ENCODE peak calls at places on chromosomes 13 and 19, in six cellular contexts. C, U, T, M, Q and V are unnamed samples.

GRCh38 chr13:51759240-51759639 is 44.7 kb downstream of the DHRS12 start:
- DNase-seq in C (no peak), U (no peak), T (no peak), M (no peak), Q (no peak), V (no peak)

GRCh38 chr19:16185123-16185924 is at the start of gene FAM32A:
- DNase-seq in C (peak; percentile 99), U (peak; percentile 99), T (peak; percentile 98), M (peak; percentile 95), Q (peak; percentile 99), V (peak; percentile 99)

GRCh38 chr13:109355129-109355528 is 431.3 kb downstream of the IRS2 start:
- DNase-seq in C (no peak), U (no peak), T (no peak), M (no peak), Q (peak; percentile 37), V (no peak)

GRCh38 chr13:24680258-24680920 is at the start of gene ATP12A:
- DNase-seq in C (no peak), U (peak; percentile 45), T (no peak), M (no peak), Q (peak; percentile 7), V (no peak)

GRCh38 chr19:43290568-43291359 is 21.4 kb upstream of the PSG9 start:
- DNase-seq in C (no peak), U (peak; percentile 20), T (peak; percentile 3), M (no peak), Q (no peak), V (no peak)

GRCh38 chr19:35288843-35289355 is 3.1 kb upstream of the MAG start:
- DNase-seq in C (no peak), U (no peak), T (no peak), M (no peak), Q (no peak), V (no peak)

GRCh38 chr13:98664047-98664446 is 87.1 kb upstream of the STK24 start:
- DNase-seq in C (no peak), U (peak; percentile 96), T (no peak), M (no peak), Q (peak; percentile 46), V (no peak)

GRCh38 chr13:75838366-75839017 is 202.4 kb downstream of the LMO7 start:
- DNase-seq in C (no peak), U (no peak), T (no peak), M (no peak), Q (no peak), V (no peak)

GRCh38 chr13:91184244-91184926 is 163.1 kb upstream of the MIR17HG start:
- DNase-seq in C (no peak), U (no peak), T (no peak), M (no peak), Q (peak; percentile 26), V (no peak)

GRCh38 chr19:5504115-5504514 is 48.9 kb downstream of the ZNRF4 start:
- DNase-seq in C (no peak), U (no peak), T (no peak), M (no peak), Q (no peak), V (no peak)

GRCh38 chr13:20312292-20312691 is 80.2 kb upstream of the GJB6 start:
- DNase-seq in C (no peak), U (no peak), T (no peak), M (no peak), Q (no peak), V (no peak)

GRCh38 chr13:48494874-48495273 is 38.0 kb downstream of the RCBTB2 start:
- DNase-seq in C (no peak), U (no peak), T (no peak), M (no peak), Q (no peak), V (no peak)

GRCh38 chr19:32035611-32036010 is 309.8 kb upstream of the ZNF507 start:
- DNase-seq in C (no peak), U (no peak), T (no peak), M (no peak), Q (no peak), V (no peak)

GRCh38 chr13:35283856-35284255 is 192.6 kb downstream of the MAB21L1 start:
- DNase-seq in C (no peak), U (peak; percentile 54), T (peak; percentile 31), M (no peak), Q (no peak), V (no peak)

GRCh38 chr13:32427852-32428580 is at the start of gene N4BP2L1:
- DNase-seq in C (peak; percentile 82), U (peak; percentile 31), T (no peak), M (no peak), Q (peak; percentile 18), V (peak; percentile 65)

GRCh38 chr13:110343241-110343865 is 36.3 kb downstream of the COL4A2 start:
- DNase-seq in C (no peak), U (peak; percentile 95), T (no peak), M (no peak), Q (no peak), V (no peak)

GRCh38 chr13:93984070-93984469 is 495.4 kb downstream of the DCT start:
- DNase-seq in C (no peak), U (no peak), T (no peak), M (no peak), Q (no peak), V (no peak)

GRCh38 chr13:33931397-33931987 is 113.5 kb downstream of the RFC3 start:
- DNase-seq in C (no peak), U (peak; percentile 43), T (peak; percentile 58), M (no peak), Q (peak; percentile 60), V (peak; percentile 26)

GRCh38 chr13:21089827-21090226 is 28.4 kb upstream of the LATS2 start:
- DNase-seq in C (no peak), U (no peak), T (no peak), M (no peak), Q (no peak), V (no peak)

GRCh38 chr19:17680235-17680722 is 7.9 kb downstream of the UNC13A start:
- DNase-seq in C (peak; percentile 82), U (peak; percentile 37), T (no peak), M (no peak), Q (peak; percentile 26), V (no peak)

GRCh38 chr19:17847538-17848366 is at the start of gene JAK3:
- DNase-seq in C (peak; percentile 38), U (no peak), T (no peak), M (no peak), Q (peak; percentile 88), V (peak; percentile 55)

GRCh38 chr19:18437481-18438330 is at the start of gene ISYNA1:
- DNase-seq in C (no peak), U (no peak), T (no peak), M (no peak), Q (peak; percentile 67), V (no peak)

GRCh38 chr13:110268576-110269185 is 38.3 kb downstream of the COL4A1 start:
- DNase-seq in C (no peak), U (no peak), T (no peak), M (no peak), Q (no peak), V (no peak)

GRCh38 chr13:95382411-95382810 is 81.2 kb upstream of the ABCC4 start:
- DNase-seq in C (no peak), U (peak; percentile 37), T (no peak), M (no peak), Q (no peak), V (no peak)

GRCh38 chr19:18271433-18271841 is 2.8 kb downstream of the IQCN start:
- DNase-seq in C (no peak), U (no peak), T (no peak), M (no peak), Q (no peak), V (no peak)

GRCh38 chr13:73702419-73703071 is 431.7 kb downstream of the KLF12 start:
- DNase-seq in C (no peak), U (peak; percentile 64), T (no peak), M (no peak), Q (no peak), V (no peak)
- H3K4me3 ChIP-seq in C (no peak overlapping the region), U (no peak overlapping the region), T (no peak overlapping the region), M (no peak overlapping the region), Q (no peak overlapping the region), V (no peak overlapping the region)

GRCh38 chr13:77583551-77583950 is 48.0 kb downstream of the SCEL start:
- DNase-seq in C (no peak), U (no peak), T (no peak), M (no peak), Q (peak; percentile 16), V (no peak)
- H3K4me3 ChIP-seq in C (no peak overlapping the region), U (no peak overlapping the region), T (no peak overlapping the region), M (no peak overlapping the region), Q (no peak overlapping the region), V (no peak overlapping the region)

GRCh38 chr19:1904385-1905070 is 671 bp upstream of the ADAT3 start:
- DNase-seq in C (no peak), U (peak; percentile 34), T (no peak), M (no peak), Q (peak; percentile 47), V (no peak)

GRCh38 chr19:1907563-1908363 is 2.6 kb downstream of the ADAT3 start:
- DNase-seq in C (no peak), U (peak; percentile 49), T (no peak), M (no peak), Q (no peak), V (no peak)

GRCh38 chr19:1906985-1907562 is 1.9 kb downstream of the ADAT3 start:
- DNase-seq in C (no peak), U (no peak), T (no peak), M (no peak), Q (no peak), V (no peak)

GRCh38 chr19:1905071-1905862 is at the start of the genes ADAT3 and SCAMP4:
- DNase-seq in C (peak; percentile 98), U (peak; percentile 99), T (peak; percentile 94), M (peak; percentile 88), Q (peak; percentile 99), V (peak; percentile 98)

DNA sequence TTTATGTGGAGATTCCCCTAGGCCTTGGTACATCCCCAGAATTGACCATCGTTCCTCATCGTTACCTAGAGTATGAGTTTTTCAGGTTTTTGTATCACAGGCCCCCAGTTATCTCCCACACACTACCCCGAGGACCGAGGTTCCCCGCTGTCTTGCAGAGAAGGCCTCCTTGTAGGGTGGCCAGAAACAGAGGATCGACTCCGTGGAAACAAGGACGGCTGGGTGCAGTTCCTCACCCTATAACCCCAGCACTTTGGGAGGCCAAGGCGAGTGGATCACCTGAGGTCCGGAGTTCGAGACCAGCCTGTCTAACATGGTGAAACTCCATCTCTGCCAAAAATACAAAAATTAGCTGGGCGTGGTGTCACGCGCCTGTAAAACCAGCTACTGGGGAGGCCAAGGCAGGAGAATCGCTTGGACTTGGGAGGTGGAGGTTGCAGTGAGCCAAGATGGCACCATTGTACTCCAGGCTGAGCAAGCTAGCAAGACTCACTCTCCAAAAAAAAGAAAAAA is 720 bp downstream of the ADAT3 start:
- DNase-seq in C (no peak), U (no peak), T (no peak), M (no peak), Q (no peak), V (no peak)
- H3K4me3 ChIP-seq in C (peak overlapping the region; percentile 60), U (peak overlapping the region; percentile 62), T (peak overlapping the region; percentile 63), M (peak overlapping the region; percentile 76), Q (peak overlapping the region; percentile 77), V (peak overlapping the region; percentile 65)

DNA sequence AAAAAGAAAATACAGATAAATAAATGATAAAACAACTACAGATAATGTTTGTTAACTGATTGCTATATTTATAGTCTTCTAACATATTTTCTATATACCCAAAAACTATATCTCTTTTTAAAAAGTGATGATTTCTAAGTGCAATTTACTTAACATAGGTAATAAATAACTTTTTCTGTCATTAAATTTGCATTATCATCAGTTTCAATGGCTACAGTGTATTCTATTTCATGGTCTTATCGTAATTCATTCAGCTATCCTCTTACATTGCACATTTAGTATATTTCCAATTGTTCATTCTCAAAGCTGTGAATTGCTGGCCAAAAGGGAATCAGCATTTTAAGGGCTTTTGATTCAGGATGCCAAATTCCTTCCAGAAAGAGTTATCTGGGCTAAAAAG is 3.6 kb downstream of the ZNF180 start:
- DNase-seq in C (no peak), U (no peak), T (no peak), M (no peak), Q (no peak), V (no peak)
- H3K4me3 ChIP-seq in C (no peak overlapping the region), U (no peak overlapping the region), T (no peak overlapping the region), M (no peak overlapping the region), Q (no peak overlapping the region), V (no peak overlapping the region)